ENCODE peak calls at places on chromosomes 16 and 17, in four cellular contexts. Z, R, W and L are unnamed samples.

GRCh38 chr16:30533748-30534367 is 800 bp downstream of the ZNF747 start:
- DNase-seq in R (no peak), W (no peak), Z (no peak), L (no peak)

GRCh38 chr17:32772453-32773025 is 104.4 kb downstream of the MYO1D start:
- DNase-seq in R (no peak), W (no peak), Z (no peak), L (no peak)

GRCh38 chr17:80760501-80760900 is 215.9 kb downstream of the RPTOR start:
- DNase-seq in W (no peak), Z (peak; percentile 42), R (no peak), L (no peak)

GRCh38 chr17:81113158-81113724 is 52.1 kb upstream of the PVALEF start:
- DNase-seq in W (no peak), Z (no peak), R (no peak), L (no peak)

GRCh38 chr17:77214743-77215142 is 74.0 kb downstream of the SEC14L1 start:
- DNase-seq in W (no peak), Z (no peak), R (peak; percentile 26), L (no peak)

GRCh38 chr17:32621612-32622312 is 135.0 kb downstream of the CDK5R1 start:
- DNase-seq in Z (no peak), W (no peak), R (no peak), L (no peak)

GRCh38 chr17:12637015-12637414 is 28.7 kb upstream of the MYOCD start:
- DNase-seq in Z (no peak), R (no peak), W (no peak), L (no peak)

GRCh38 chr17:79810138-79811027 is 13.5 kb upstream of the CBX8 start:
- DNase-seq in R (peak; percentile 68), Z (peak; percentile 82), W (no peak), L (peak; percentile 83)

GRCh38 chr17:77726549-77726957 is 231.9 kb upstream of the TNRC6C start:
- DNase-seq in W (no peak), R (no peak), Z (no peak), L (no peak)

GRCh38 chr17:42132941-42133340 is 10.3 kb downstream of the HSPB9 start:
- DNase-seq in R (no peak), W (no peak), Z (peak; percentile 87), L (no peak)

GRCh38 chr17:64503821-64504768 is 2.0 kb downstream of the DDX5 start:
- DNase-seq in W (no peak), R (no peak), Z (no peak), L (no peak)

GRCh38 chr17:72681844-72682243 is 410.6 kb downstream of the SLC39A11 start:
- DNase-seq in R (no peak), W (no peak), Z (no peak), L (no peak)

GRCh38 chr16:15782573-15783365 is 74.1 kb downstream of the MYH11 start:
- DNase-seq in Z (no peak), R (no peak), W (no peak), L (no peak)
- TF ChIP-seq CTCF in Z (no peak), R (no peak), W (no peak), L (no peak)

GRCh38 chr16:81583893-81584705 is 139.5 kb downstream of the CMIP start:
- DNase-seq in W (no peak), R (no peak), Z (peak; percentile 84), L (no peak)

GRCh38 chr16:81587626-81588160 is 143.1 kb downstream of the CMIP start:
- DNase-seq in Z (no peak), W (no peak), R (no peak), L (no peak)

GRCh38 chr16:81586421-81586820 is 141.8 kb downstream of the CMIP start:
- DNase-seq in R (no peak), W (no peak), Z (no peak), L (no peak)

GRCh38 chr16:81586976-81587625 is 142.5 kb downstream of the CMIP start:
- DNase-seq in R (no peak), Z (no peak), W (no peak), L (no peak)

DNA sequence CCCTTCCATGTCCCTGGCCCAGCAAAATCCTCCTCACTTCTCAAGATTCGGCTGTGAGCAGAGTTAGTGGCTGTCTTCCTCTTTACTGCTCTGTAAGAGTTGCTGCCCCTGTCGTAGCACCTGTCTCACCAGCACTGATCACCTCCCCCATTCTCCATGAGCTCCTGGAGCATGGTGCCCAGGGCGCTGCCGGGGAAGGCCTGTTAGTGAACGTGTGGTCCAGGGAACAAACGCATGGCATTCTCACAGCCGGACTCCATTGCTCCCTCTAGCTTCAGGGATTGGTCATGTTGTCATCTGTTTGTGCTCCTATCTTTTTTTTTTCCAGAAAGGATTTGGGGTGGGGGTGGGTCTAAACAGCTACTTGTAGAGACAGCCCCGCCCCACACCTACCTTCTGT is 141.2 kb downstream of the CMIP start:
- DNase-seq in Z (no peak), R (no peak), W (no peak), L (no peak)
- TF ChIP-seq CTCF in Z (no peak), R (peak; percentile 36), W (no peak), L (peak; percentile 26)

GRCh38 chr17:48048321-48049140 is at the start of gene NFE2L1:
- DNase-seq in R (peak; percentile 67), Z (peak; percentile 94), W (peak; percentile 87), L (no peak)
- TF ChIP-seq CTCF in R (peak; percentile 20), Z (no peak), W (no peak), L (no peak)

DNA sequence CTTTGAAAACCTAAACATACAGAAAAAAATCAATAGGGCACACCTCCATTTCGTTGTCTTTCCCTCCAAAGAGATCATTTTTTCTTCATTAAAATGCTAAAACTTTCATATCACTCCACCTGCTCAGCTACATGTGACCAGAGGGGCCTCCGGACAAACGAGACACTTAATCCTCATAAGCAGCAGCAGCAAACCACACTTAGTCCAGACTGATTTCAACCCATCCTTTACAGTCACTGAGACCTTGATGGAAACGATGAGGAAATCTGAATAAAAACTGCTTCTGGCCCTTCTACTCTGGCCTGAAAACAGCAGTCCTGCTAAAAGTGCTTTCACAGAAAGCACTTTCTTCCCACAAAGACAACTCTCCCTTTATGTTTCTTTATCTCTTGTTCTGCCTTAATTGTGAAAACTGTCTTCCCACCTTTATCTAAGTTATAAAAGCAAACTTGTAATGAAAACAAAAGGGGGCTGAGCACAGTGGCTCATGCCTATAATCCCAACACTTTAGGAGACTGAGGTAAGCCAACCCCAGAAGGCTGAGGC is 4.6 kb downstream of the ANKRD11 start:
- DNase-seq in Z (no peak), R (no peak), W (no peak), L (no peak)
- TF ChIP-seq CTCF in Z (no peak), R (no peak), W (no peak), L (no peak)

GRCh38 chr17:31533546-31534155 is 142.2 kb downstream of the RAB11FIP4 start:
- DNase-seq in R (peak; percentile 27), Z (no peak), W (no peak), L (no peak)
- TF ChIP-seq CTCF in R (peak; percentile 25), Z (no peak), W (no peak), L (no peak)

GRCh38 chr17:47719411-47720152 is 13.5 kb upstream of the TBX21 start:
- DNase-seq in Z (no peak), W (no peak), R (no peak), L (no peak)

GRCh38 chr17:47718634-47719405 is 14.2 kb upstream of the TBX21 start:
- DNase-seq in R (no peak), Z (no peak), W (no peak), L (no peak)

GRCh38 chr17:47720196-47720595 is 12.8 kb upstream of the TBX21 start:
- DNase-seq in Z (no peak), R (no peak), W (no peak), L (no peak)

GRCh38 chr17:47721725-47722124 is 11.3 kb upstream of the TBX21 start:
- DNase-seq in W (no peak), Z (no peak), R (no peak), L (no peak)

GRCh38 chr17:47720754-47721533 is 12.1 kb upstream of the TBX21 start:
- DNase-seq in Z (no peak), W (no peak), R (no peak), L (no peak)
- TF ChIP-seq CTCF in Z (no peak), W (no peak), R (no peak), L (no peak)